ENCODE peak calls at places on chromosomes 5 and 9, in seven cellular contexts. R, T, Z, O, L, A and S are unnamed samples.

GRCh38 chr5:143376911-143377838 is 26.3 kb downstream of the NR3C1 start:
- DNase-seq in T (peak; percentile 35), L (no peak), O (no peak), Z (peak; percentile 56), A (no peak), R (no peak), S (peak; percentile 49)

GRCh38 chr9:69671904-69672827 is at the start of gene APBA1:
- DNase-seq in Z (peak; percentile 35), A (no peak), R (peak; percentile 53), T (no peak), O (peak; percentile 81), L (peak; percentile 7), S (no peak)

GRCh38 chr9:131275332-131276106 is 791 bp downstream of the FAM78A start:
- DNase-seq in Z (no peak), R (peak; percentile 29), T (no peak), O (no peak), L (no peak), A (no peak), S (no peak)

GRCh38 chr5:112737088-112737471 is 605 bp upstream of the APC start:
- DNase-seq in L (no peak), T (no peak), R (no peak), O (no peak), Z (peak; percentile 10), A (no peak), S (no peak)

GRCh38 chr9:37146372-37146771 is 26.0 kb downstream of the ZCCHC7 start:
- DNase-seq in A (no peak), T (no peak), R (no peak), Z (peak; percentile 24), O (no peak), L (no peak), S (no peak)

GRCh38 chr5:111299831-111300432 is 75.7 kb downstream of the CAMK4 start:
- DNase-seq in T (no peak), O (no peak), R (no peak), Z (no peak), L (no peak), A (no peak), S (no peak)

GRCh38 chr9:211557-211956 is 3.1 kb upstream of the DOCK8 start:
- DNase-seq in L (no peak), O (no peak), R (no peak), Z (peak; percentile 14), A (no peak), T (no peak), S (no peak)

GRCh38 chr9:90287567-90288274 is 354.9 kb downstream of the DIRAS2 start:
- DNase-seq in O (no peak), T (no peak), R (no peak), L (no peak), A (no peak), Z (peak; percentile 10), S (no peak)

GRCh38 chr5:126693806-126694205 is 83.1 kb upstream of the LMNB1 start:
- DNase-seq in O (no peak), R (no peak), L (no peak), A (no peak), Z (no peak), T (no peak), S (no peak)

GRCh38 chr5:130337179-130337888 is 433.1 kb downstream of the CHSY3 start:
- DNase-seq in O (no peak), A (no peak), L (peak; percentile 27), T (peak; percentile 38), R (no peak), Z (peak; percentile 84), S (peak; percentile 1)

GRCh38 chr5:76083555-76084495 is 642 bp downstream of the SV2C start:
- DNase-seq in L (no peak), Z (no peak), R (peak; percentile 27), O (no peak), T (no peak), A (no peak), S (no peak)

GRCh38 chr5:113974976-113975375 is 386.9 kb upstream of the KCNN2 start:
- DNase-seq in T (no peak), O (no peak), R (no peak), Z (no peak), A (no peak), L (no peak), S (no peak)

GRCh38 chr9:94860678-94861588 is 134.4 kb downstream of the AOPEP start:
- DNase-seq in O (no peak), Z (peak; percentile 72), R (no peak), T (peak; percentile 92), L (no peak), A (no peak), S (no peak)

GRCh38 chr5:166708271-166708670 is 1583.2 kb upstream of the WWC1 start:
- DNase-seq in R (no peak), Z (peak; percentile 40), O (no peak), L (no peak), A (no peak), T (no peak), S (no peak)

GRCh38 chr5:142475102-142475501 is 150.3 kb upstream of the SPRY4 start:
- DNase-seq in Z (no peak), O (no peak), T (no peak), A (no peak), R (no peak), L (no peak), S (no peak)

GRCh38 chr5:108687599-108688220 is 60.0 kb upstream of the FER start:
- DNase-seq in R (no peak), O (no peak), L (no peak), A (no peak), T (no peak), Z (peak; percentile 26), S (no peak)

GRCh38 chr5:4720831-4721230 is 419.3 kb upstream of the ADAMTS16 start:
- DNase-seq in A (no peak), O (no peak), Z (peak; percentile 0), T (peak; percentile 36), R (no peak), L (no peak), S (no peak)

GRCh38 chr9:130659699-130660248 is 4.6 kb upstream of the PRDM12 start:
- DNase-seq in L (no peak), T (no peak), Z (no peak), A (no peak), O (no peak), R (no peak), S (no peak)

GRCh38 chr5:50440651-50441478 is at the start of gene EMB:
- DNase-seq in L (peak; percentile 16), A (peak; percentile 27), T (no peak), Z (peak; percentile 1), R (peak; percentile 54), O (peak; percentile 89), S (no peak)

GRCh38 chr5:52789378-52789777 is 1.7 kb downstream of the ITGA1 start:
- DNase-seq in L (no peak), T (no peak), Z (no peak), R (no peak), A (no peak), O (no peak), S (no peak)

GRCh38 chr5:52786391-52786790 is 1.3 kb upstream of the ITGA1 start:
- DNase-seq in R (no peak), Z (no peak), O (no peak), L (no peak), A (no peak), T (no peak), S (no peak)

GRCh38 chr5:52788505-52788821 is 747 bp downstream of the ITGA1 start:
- DNase-seq in L (no peak), O (no peak), A (no peak), R (no peak), T (no peak), Z (no peak), S (no peak)

GRCh38 chr5:52786937-52787599 is 648 bp upstream of the ITGA1 start:
- DNase-seq in A (no peak), T (no peak), Z (peak; percentile 50), O (no peak), L (no peak), R (no peak), S (no peak)

GRCh38 chr5:52787600-52788504 is at the start of the genes ITGA1 and PELO:
- DNase-seq in Z (peak; percentile 82), T (no peak), O (peak; percentile 85), L (peak; percentile 68), A (no peak), R (peak; percentile 63), S (no peak)
- TF ChIP-seq CTCF in Z (peak; percentile 34), T (no peak), O (peak; percentile 43), L (peak; percentile 32), A (peak; percentile 45), R (peak; percentile 49), S (peak; percentile 24)

DNA sequence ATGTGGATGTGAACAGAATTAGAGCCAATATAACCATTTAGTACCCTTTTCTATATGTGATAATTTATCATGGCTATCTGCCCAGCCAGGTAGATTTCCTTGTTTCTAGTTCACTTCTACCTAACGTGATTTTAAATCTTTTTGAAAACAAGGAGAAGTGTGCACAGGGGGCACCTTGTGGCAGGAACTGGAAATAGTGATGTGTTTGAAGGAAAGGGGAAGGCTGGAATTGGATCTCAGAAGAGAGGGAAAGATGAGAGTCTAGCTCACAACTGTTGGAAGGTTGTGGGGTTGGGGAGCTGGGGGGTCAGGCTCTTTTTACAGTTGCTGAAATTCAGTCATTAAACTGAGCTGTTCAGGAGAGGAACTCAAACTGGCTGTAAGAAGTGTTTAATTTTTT is 219.5 kb downstream of the KCTD16 start:
- DNase-seq in A (no peak), Z (peak; percentile 20), O (no peak), T (no peak), R (no peak), L (peak; percentile 3), S (no peak)
- TF ChIP-seq CTCF in A (peak; percentile 17), Z (peak; percentile 57), O (no peak), T (peak; percentile 43), R (peak; percentile 43), L (no peak), S (no peak)

DNA sequence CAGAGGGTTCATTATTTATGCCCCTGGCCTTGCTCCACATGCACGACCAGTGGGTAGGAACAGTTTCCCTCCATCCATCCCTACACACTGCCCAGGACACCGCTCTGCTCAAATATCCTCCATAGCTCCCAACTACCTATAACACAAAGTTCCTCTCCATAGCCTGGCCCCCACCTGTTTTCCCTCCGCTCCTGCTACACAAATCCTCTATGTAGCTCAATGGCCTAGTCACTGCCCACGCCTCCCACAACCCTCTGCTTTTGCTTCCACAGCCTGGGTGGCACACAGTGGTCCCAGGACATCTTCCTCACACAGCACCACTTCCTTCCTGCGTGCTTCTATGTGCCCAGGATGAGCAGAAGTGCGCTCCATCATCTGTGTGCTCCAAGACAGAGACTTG is 20.4 kb downstream of the REXO4 start:
- DNase-seq in O (no peak), T (no peak), Z (no peak), L (no peak), R (no peak), A (no peak), S (no peak)
- TF ChIP-seq CTCF in O (no peak), T (no peak), Z (no peak), L (no peak), R (no peak), A (no peak), S (no peak)

DNA sequence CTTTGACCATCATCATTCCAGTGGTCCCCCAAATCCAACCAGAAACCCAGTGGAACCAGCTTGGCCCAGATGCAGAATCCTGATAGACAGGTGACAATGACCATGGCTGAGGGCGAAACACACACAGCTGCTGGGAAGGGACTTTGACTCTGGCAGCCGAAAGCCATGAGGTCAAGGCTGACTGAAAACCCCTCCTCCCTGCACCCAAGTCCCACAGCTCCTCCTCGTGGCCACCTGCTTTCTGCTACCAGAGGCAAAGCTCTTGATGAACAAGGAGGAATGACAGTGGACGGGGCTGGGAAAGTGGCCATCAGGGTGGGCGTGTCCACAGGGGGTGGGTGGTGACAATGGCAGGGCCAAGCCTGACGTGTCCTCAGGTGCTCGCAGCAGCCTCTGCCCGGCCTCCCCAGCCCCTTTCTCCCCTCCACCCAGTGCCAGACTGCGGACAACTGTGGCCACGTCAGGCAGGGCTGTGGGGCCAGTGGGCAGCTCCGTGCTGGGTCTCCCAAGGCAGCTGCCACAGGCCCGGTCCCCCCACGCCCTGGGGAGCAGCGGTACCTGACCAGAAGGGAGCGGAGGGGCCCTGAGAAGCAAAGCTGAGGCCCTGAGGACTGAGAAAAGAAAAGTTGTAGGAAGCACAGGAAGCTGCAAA is 30.8 kb upstream of the SARDH start:
- DNase-seq in R (no peak), L (no peak), A (no peak), Z (peak; percentile 13), O (peak; percentile 60), T (no peak), S (no peak)
- TF ChIP-seq CTCF in R (no peak), L (no peak), A (no peak), Z (peak; percentile 50), O (no peak), T (no peak), S (peak; percentile 2)